ENCODE peak calls at places on chromosomes 1 and 21, in six cellular contexts. One of them, this sample, is unnamed.

GRCh38 chr1:229108598-229109201 is 162.2 kb upstream of the RAB4A start:
- DNase-seq in BE2C: no peak
- DNase-seq in HL-60: no peak
- DNase-seq in A673: no peak
- DNase-seq in transverse colon: peak; percentile 61
- DNase-seq in AG10803: no peak
- DNase-seq in this sample: no peak

GRCh38 chr1:199778324-199778955 is 249.1 kb upstream of the NR5A2 start:
- DNase-seq in BE2C: peak; percentile 21
- DNase-seq in HL-60: no peak
- DNase-seq in A673: no peak
- DNase-seq in transverse colon: peak; percentile 8
- DNase-seq in AG10803: no peak
- DNase-seq in this sample: no peak

GRCh38 chr1:66262233-66262632 is 271.7 kb upstream of the SGIP1 start:
- DNase-seq in BE2C: no peak
- DNase-seq in HL-60: no peak
- DNase-seq in A673: peak; percentile 43
- DNase-seq in transverse colon: peak; percentile 49
- DNase-seq in AG10803: peak; percentile 96
- DNase-seq in this sample: peak; percentile 72

GRCh38 chr1:14913475-14914155 is 239.9 kb upstream of the TMEM51 start:
- DNase-seq in BE2C: no peak
- DNase-seq in HL-60: no peak
- DNase-seq in A673: no peak
- DNase-seq in transverse colon: no peak
- DNase-seq in AG10803: no peak
- DNase-seq in this sample: no peak

GRCh38 chr21:35512321-35512720 is 463.2 kb upstream of the RUNX1 start:
- DNase-seq in BE2C: no peak
- DNase-seq in HL-60: no peak
- DNase-seq in A673: no peak
- DNase-seq in transverse colon: no peak
- DNase-seq in AG10803: peak; percentile 73
- DNase-seq in this sample: no peak

GRCh38 chr1:43238104-43238503 is 31.7 kb upstream of the TMEM125 start:
- DNase-seq in BE2C: peak; percentile 46
- DNase-seq in HL-60: peak; percentile 52
- DNase-seq in A673: peak; percentile 59
- DNase-seq in transverse colon: peak; percentile 83
- DNase-seq in AG10803: peak; percentile 62
- DNase-seq in this sample: peak; percentile 79

GRCh38 chr1:23742670-23743286 is 493 bp upstream of the ELOA start:
- DNase-seq in BE2C: no peak
- DNase-seq in HL-60: peak; percentile 32
- DNase-seq in A673: peak; percentile 6
- DNase-seq in transverse colon: peak; percentile 44
- DNase-seq in AG10803: peak; percentile 29
- DNase-seq in this sample: no peak

GRCh38 chr1:153735090-153735420 is 7.2 kb downstream of the INTS3 start:
- DNase-seq in BE2C: no peak
- DNase-seq in HL-60: no peak
- DNase-seq in A673: no peak
- DNase-seq in transverse colon: no peak
- DNase-seq in AG10803: no peak
- DNase-seq in this sample: no peak

GRCh38 chr1:212260557-212261342 is 24.5 kb upstream of the PPP2R5A start:
- DNase-seq in BE2C: no peak
- DNase-seq in HL-60: no peak
- DNase-seq in A673: no peak
- DNase-seq in transverse colon: no peak
- DNase-seq in AG10803: no peak
- DNase-seq in this sample: peak; percentile 47

GRCh38 chr21:41316200-41316599 is 401 bp upstream of the FAM3B start:
- DNase-seq in BE2C: no peak
- DNase-seq in HL-60: no peak
- DNase-seq in A673: no peak
- DNase-seq in transverse colon: peak; percentile 25
- DNase-seq in AG10803: no peak
- DNase-seq in this sample: no peak

GRCh38 chr1:14666376-14666775 is 67.9 kb downstream of the KAZN start:
- DNase-seq in BE2C: no peak
- DNase-seq in HL-60: no peak
- DNase-seq in A673: no peak
- DNase-seq in transverse colon: no peak
- DNase-seq in AG10803: no peak
- DNase-seq in this sample: no peak

GRCh38 chr1:195664628-195665027 is 943.6 kb downstream of the KCNT2 start:
- DNase-seq in BE2C: no peak
- DNase-seq in HL-60: no peak
- DNase-seq in A673: no peak
- DNase-seq in transverse colon: no peak
- DNase-seq in AG10803: peak; percentile 16
- DNase-seq in this sample: peak; percentile 42

GRCh38 chr1:31102501-31102950 is 37.0 kb upstream of the PUM1 start:
- DNase-seq in BE2C: no peak
- DNase-seq in HL-60: peak; percentile 27
- DNase-seq in A673: no peak
- DNase-seq in transverse colon: peak; percentile 49
- DNase-seq in AG10803: peak; percentile 65
- DNase-seq in this sample: peak; percentile 68

GRCh38 chr1:66778969-66779368 is 22.1 kb downstream of the INSL5 start:
- DNase-seq in BE2C: no peak
- DNase-seq in HL-60: no peak
- DNase-seq in A673: no peak
- DNase-seq in transverse colon: no peak
- DNase-seq in AG10803: peak; percentile 12
- DNase-seq in this sample: no peak

GRCh38 chr1:112383759-112384370 is 12.1 kb upstream of the CTTNBP2NL start:
- DNase-seq in BE2C: no peak
- DNase-seq in HL-60: no peak
- DNase-seq in A673: no peak
- DNase-seq in transverse colon: no peak
- DNase-seq in AG10803: no peak
- DNase-seq in this sample: no peak

GRCh38 chr21:42366292-42367010 is at the start of gene TFF1:
- DNase-seq in BE2C: no peak
- DNase-seq in HL-60: no peak
- DNase-seq in A673: no peak
- DNase-seq in transverse colon: peak; percentile 66
- DNase-seq in AG10803: no peak
- DNase-seq in this sample: peak; percentile 8

GRCh38 chr1:109427171-109427467 is 871 bp upstream of the PSMA5 start:
- DNase-seq in BE2C: no peak
- DNase-seq in HL-60: no peak
- DNase-seq in A673: no peak
- DNase-seq in transverse colon: no peak
- DNase-seq in AG10803: peak; percentile 25
- DNase-seq in this sample: peak; percentile 28

GRCh38 chr1:50108497-50109073 is at the start of gene ELAVL4:
- DNase-seq in BE2C: peak; percentile 68
- DNase-seq in HL-60: peak; percentile 5
- DNase-seq in A673: peak; percentile 1
- DNase-seq in transverse colon: no peak
- DNase-seq in AG10803: no peak
- DNase-seq in this sample: no peak

GRCh38 chr1:17287377-17287776 is 20.6 kb upstream of the PADI4 start:
- DNase-seq in BE2C: no peak
- DNase-seq in HL-60: peak; percentile 66
- DNase-seq in A673: peak; percentile 80
- DNase-seq in transverse colon: no peak
- DNase-seq in AG10803: peak; percentile 87
- DNase-seq in this sample: peak; percentile 75

GRCh38 chr1:110348771-110349170 is 9.6 kb downstream of the RBM15 start:
- DNase-seq in BE2C: no peak
- DNase-seq in HL-60: no peak
- DNase-seq in A673: no peak
- DNase-seq in transverse colon: no peak
- DNase-seq in AG10803: no peak
- DNase-seq in this sample: peak; percentile 59

GRCh38 chr1:1305300-1306069 is 2.2 kb downstream of the ACAP3 start:
- DNase-seq in BE2C: peak; percentile 79
- DNase-seq in HL-60: peak; percentile 89
- DNase-seq in A673: peak; percentile 90
- DNase-seq in transverse colon: peak; percentile 89
- DNase-seq in AG10803: peak; percentile 70
- DNase-seq in this sample: peak; percentile 75

GRCh38 chr1:1304331-1305299 is 3.1 kb downstream of the ACAP3 start:
- DNase-seq in BE2C: peak; percentile 97
- DNase-seq in HL-60: no peak
- DNase-seq in A673: peak; percentile 93
- DNase-seq in transverse colon: peak; percentile 78
- DNase-seq in AG10803: peak; percentile 73
- DNase-seq in this sample: peak; percentile 83

GRCh38 chr1:1306661-1307260 is 969 bp downstream of the ACAP3 start:
- DNase-seq in BE2C: no peak
- DNase-seq in HL-60: no peak
- DNase-seq in A673: no peak
- DNase-seq in transverse colon: no peak
- DNase-seq in AG10803: no peak
- DNase-seq in this sample: no peak

GRCh38 chr1:1307261-1307907 is 346 bp downstream of the ACAP3 start:
- DNase-seq in BE2C: no peak
- DNase-seq in HL-60: no peak
- DNase-seq in A673: no peak
- DNase-seq in transverse colon: peak; percentile 54
- DNase-seq in AG10803: no peak
- DNase-seq in this sample: no peak

GRCh38 chr1:1306070-1306660 is 1.6 kb downstream of the ACAP3 start:
- DNase-seq in BE2C: peak; percentile 76
- DNase-seq in HL-60: peak; percentile 39
- DNase-seq in A673: peak; percentile 67
- DNase-seq in transverse colon: no peak
- DNase-seq in AG10803: no peak
- DNase-seq in this sample: no peak
- TF ChIP-seq CTCF in BE2C: peak; percentile 46
- TF ChIP-seq CTCF in HL-60: no peak
- TF ChIP-seq CTCF in A673: peak; percentile 39
- TF ChIP-seq CTCF in transverse colon: no peak
- TF ChIP-seq CTCF in AG10803: peak; percentile 44
- TF ChIP-seq CTCF in this sample: peak; percentile 28

GRCh38 chr1:244140420-244140819 is 89.3 kb downstream of the ZBTB18 start:
- DNase-seq in BE2C: no peak
- DNase-seq in HL-60: no peak
- DNase-seq in A673: no peak
- DNase-seq in transverse colon: no peak
- DNase-seq in AG10803: no peak
- DNase-seq in this sample: no peak
- H3K4me3 ChIP-seq in BE2C: no peak overlapping the region
- H3K4me3 ChIP-seq in HL-60: no peak overlapping the region
- H3K4me3 ChIP-seq in A673: no peak overlapping the region
- H3K4me3 ChIP-seq in transverse colon: no peak overlapping the region
- H3K4me3 ChIP-seq in AG10803: no peak overlapping the region
- H3K4me3 ChIP-seq in this sample: no peak overlapping the region

GRCh38 chr1:156773607-156774006 is 6.3 kb downstream of the PRCC start:
- DNase-seq in BE2C: no peak
- DNase-seq in HL-60: no peak
- DNase-seq in A673: no peak
- DNase-seq in transverse colon: no peak
- DNase-seq in AG10803: no peak
- DNase-seq in this sample: no peak
- TF ChIP-seq CTCF in BE2C: peak; percentile 28
- TF ChIP-seq CTCF in HL-60: no peak
- TF ChIP-seq CTCF in A673: no peak
- TF ChIP-seq CTCF in transverse colon: no peak
- TF ChIP-seq CTCF in AG10803: no peak
- TF ChIP-seq CTCF in this sample: peak; percentile 21

GRCh38 chr1:53833393-53833792 is 4.7 kb downstream of the NDC1 start:
- DNase-seq in BE2C: no peak
- DNase-seq in HL-60: no peak
- DNase-seq in A673: no peak
- DNase-seq in transverse colon: no peak
- DNase-seq in AG10803: no peak
- DNase-seq in this sample: no peak

GRCh38 chr1:53837924-53838653 is at the start of gene NDC1:
- DNase-seq in BE2C: peak; percentile 89
- DNase-seq in HL-60: peak; percentile 96
- DNase-seq in A673: peak; percentile 94
- DNase-seq in transverse colon: peak; percentile 92
- DNase-seq in AG10803: peak; percentile 94
- DNase-seq in this sample: peak; percentile 97

GRCh38 chr1:53838654-53838974 is 518 bp upstream of the NDC1 start:
- DNase-seq in BE2C: no peak
- DNase-seq in HL-60: no peak
- DNase-seq in A673: no peak
- DNase-seq in transverse colon: no peak
- DNase-seq in AG10803: no peak
- DNase-seq in this sample: no peak

GRCh38 chr1:53834776-53835175 is 3.3 kb downstream of the NDC1 start:
- DNase-seq in BE2C: no peak
- DNase-seq in HL-60: no peak
- DNase-seq in A673: no peak
- DNase-seq in transverse colon: no peak
- DNase-seq in AG10803: no peak
- DNase-seq in this sample: no peak

GRCh38 chr1:53835491-53835890 is 2.6 kb downstream of the NDC1 start:
- DNase-seq in BE2C: no peak
- DNase-seq in HL-60: no peak
- DNase-seq in A673: no peak
- DNase-seq in transverse colon: no peak
- DNase-seq in AG10803: no peak
- DNase-seq in this sample: peak; percentile 23
- H3K4me3 ChIP-seq in BE2C: no peak overlapping the region
- H3K4me3 ChIP-seq in HL-60: no peak overlapping the region
- H3K4me3 ChIP-seq in A673: no peak overlapping the region
- H3K4me3 ChIP-seq in transverse colon: no peak overlapping the region
- H3K4me3 ChIP-seq in AG10803: no peak overlapping the region
- H3K4me3 ChIP-seq in this sample: no peak overlapping the region

DNA sequence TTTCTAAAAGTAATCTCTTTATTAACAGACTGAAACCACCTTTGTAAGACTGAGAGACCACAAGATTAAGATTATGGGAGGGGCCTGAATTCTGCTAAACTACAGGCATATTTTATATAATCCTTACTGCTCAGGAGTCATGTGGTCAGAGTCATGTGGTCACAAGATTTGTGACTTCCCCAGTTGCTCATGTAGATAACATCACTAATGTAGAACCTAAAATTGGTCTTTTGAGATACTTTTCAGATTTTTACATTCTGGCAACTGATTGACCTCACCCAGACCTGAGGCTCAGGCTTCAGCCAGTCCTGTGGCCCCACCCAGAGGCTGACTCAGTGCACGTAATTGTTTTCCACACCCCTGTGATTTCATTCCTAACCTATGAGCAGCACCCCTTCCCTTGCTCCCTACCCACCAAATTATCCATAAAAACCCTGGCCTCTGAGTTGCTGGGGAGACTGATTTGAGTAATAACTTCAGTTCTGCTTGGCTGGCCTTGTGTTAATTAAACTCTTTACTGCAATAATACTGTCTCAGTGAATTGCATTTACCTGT is 41.8 kb upstream of the ZNF326 start:
- DNase-seq in BE2C: peak; percentile 36
- DNase-seq in HL-60: peak; percentile 13
- DNase-seq in A673: peak; percentile 37
- DNase-seq in transverse colon: peak; percentile 82
- DNase-seq in AG10803: peak; percentile 87
- DNase-seq in this sample: peak; percentile 82
- TF ChIP-seq CTCF in BE2C: peak; percentile 37
- TF ChIP-seq CTCF in HL-60: no peak
- TF ChIP-seq CTCF in A673: peak; percentile 40
- TF ChIP-seq CTCF in transverse colon: no peak
- TF ChIP-seq CTCF in AG10803: peak; percentile 7
- TF ChIP-seq CTCF in this sample: peak; percentile 46

This sample was measured in choroid plexus epithelial cell.